ENCODE peak calls at places on chromosomes 7 and 10, in seven cellular contexts. T is pancreas, O is neural progenitor cell, G is upper lobe of right lung, K is lower lobe of right lung, M is AG04450, Q is OCI-LY7. A is an unnamed sample.
A peak's percentile ranks its signal among the peaks of the same experiment; 100 is the strongest.

GRCh38 chr7:69635572-69636190 is 37.4 kb downstream of the AUTS2 start:
- DNase-seq in T (no peak), Q (no peak), M (no peak), O (no peak), G (no peak), K (no peak), A (no peak)

GRCh38 chr7:21345361-21345760 is 82.5 kb upstream of the SP4 start:
- DNase-seq in Q (no peak), G (no peak), O (no peak), M (no peak), T (no peak), K (no peak), A (no peak)

GRCh38 chr10:107091126-107091525 is 73.4 kb downstream of the SORCS1 start:
- DNase-seq in M (no peak), K (no peak), O (peak; percentile 42), Q (no peak), T (no peak), G (no peak), A (no peak)

GRCh38 chr10:97030894-97031293 is 154.9 kb downstream of the SLIT1 start:
- DNase-seq in Q (no peak), M (no peak), K (no peak), O (no peak), G (no peak), T (no peak), A (no peak)

GRCh38 chr10:132974249-132974796 is 32.0 kb upstream of the CFAP46 start:
- DNase-seq in M (no peak), T (no peak), Q (no peak), K (no peak), O (no peak), G (no peak), A (no peak)

GRCh38 chr10:97921581-97922377 is 72.1 kb downstream of the GOLGA7B start:
- DNase-seq in M (no peak), K (no peak), T (peak; percentile 48), Q (no peak), G (peak; percentile 27), O (no peak), A (no peak)

GRCh38 chr7:17507717-17508116 is 209.3 kb downstream of the AHR start:
- DNase-seq in K (no peak), M (no peak), O (no peak), T (no peak), Q (no peak), G (no peak), A (no peak)

GRCh38 chr10:44426247-44427034 is 41.5 kb upstream of the CXCL12 start:
- DNase-seq in K (no peak), M (no peak), Q (no peak), G (no peak), O (no peak), T (no peak), A (no peak)

GRCh38 chr7:36639826-36640225 is 84.5 kb downstream of the AOAH start:
- DNase-seq in O (no peak), M (no peak), T (no peak), Q (no peak), K (no peak), G (no peak), A (no peak)

DNA sequence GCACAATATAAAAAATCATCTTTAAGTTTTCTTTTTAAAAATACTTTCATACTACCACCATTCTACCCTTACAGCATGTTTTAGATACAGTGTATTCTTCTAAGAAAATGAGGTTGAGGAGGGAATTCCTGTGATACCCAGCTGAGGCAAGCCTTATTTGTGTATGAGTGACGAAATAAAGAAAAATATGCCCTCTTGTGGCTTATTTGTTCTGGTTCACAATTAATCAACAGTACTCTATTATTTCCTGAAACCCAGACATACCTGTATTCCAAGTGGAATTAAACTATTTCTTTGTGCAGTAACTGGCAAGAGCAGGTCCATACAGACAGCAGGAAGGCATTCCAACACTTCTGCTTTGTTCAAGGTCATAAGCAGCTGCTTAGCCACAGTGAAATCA is 4.5 kb upstream of the SEMA3D start:
- DNase-seq in Q (peak; percentile 4), O (peak; percentile 9), G (no peak), K (no peak), M (no peak), T (no peak), A (no peak)
- TF ChIP-seq CTCF in Q (peak; percentile 53), O (peak; percentile 18), G (peak; percentile 18), K (no peak), M (peak; percentile 38), T (no peak), A (peak; percentile 36)

GRCh38 chr7:120272261-120272895 is 597 bp upstream of the KCND2 start:
- DNase-seq in K (no peak), T (no peak), M (peak; percentile 16), O (peak; percentile 81), Q (peak; percentile 23), G (no peak), A (peak; percentile 49)

GRCh38 chr7:120272896-120273475 is at the start of gene KCND2:
- DNase-seq in K (no peak), O (peak; percentile 73), Q (no peak), T (no peak), G (peak; percentile 48), M (no peak), A (no peak)

GRCh38 chr7:120274482-120274881 is 1.5 kb downstream of the KCND2 start:
- DNase-seq in T (no peak), M (no peak), G (peak; percentile 47), K (no peak), Q (no peak), O (peak; percentile 8), A (no peak)

GRCh38 chr7:120274899-120275298 is 1.9 kb downstream of the KCND2 start:
- DNase-seq in T (no peak), G (no peak), Q (no peak), O (no peak), M (no peak), K (peak; percentile 39), A (no peak)

DNA sequence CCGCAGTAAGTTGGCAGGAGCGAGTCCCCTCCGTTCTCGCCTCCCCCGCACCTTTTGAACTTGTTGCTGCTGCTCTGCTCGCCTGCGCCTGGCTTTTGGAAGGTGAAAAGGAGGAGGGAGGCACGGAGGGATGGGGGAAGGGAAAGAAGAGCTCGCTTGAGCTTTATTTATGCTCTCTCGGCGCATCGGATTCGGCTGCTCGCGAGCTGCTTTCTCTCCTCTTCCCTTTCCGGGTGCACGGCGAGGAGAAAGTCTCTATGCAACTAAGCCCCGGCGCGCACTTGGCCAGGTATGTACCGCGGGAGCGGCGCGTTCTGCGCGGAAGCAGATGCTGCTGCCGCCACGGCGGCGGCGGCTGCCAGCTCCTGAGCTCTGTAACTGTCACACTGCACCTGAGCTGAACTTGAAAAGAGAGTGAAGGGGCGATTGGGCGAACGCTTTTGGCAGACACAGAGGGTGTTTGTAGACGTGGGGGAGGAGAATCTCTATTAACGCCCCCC is 551 bp downstream of the KCND2 start:
- DNase-seq in K (peak; percentile 49), M (no peak), Q (no peak), G (peak; percentile 67), O (peak; percentile 76), T (peak; percentile 37), A (no peak)
- H3K4me3 ChIP-seq in K (peak overlapping the region; percentile 50), M (peak overlapping the region; percentile 61), Q (no peak overlapping the region), G (peak overlapping the region; percentile 50), O (peak overlapping the region; percentile 75), T (peak overlapping the region; percentile 26), A (peak overlapping the region; percentile 70)

DNA sequence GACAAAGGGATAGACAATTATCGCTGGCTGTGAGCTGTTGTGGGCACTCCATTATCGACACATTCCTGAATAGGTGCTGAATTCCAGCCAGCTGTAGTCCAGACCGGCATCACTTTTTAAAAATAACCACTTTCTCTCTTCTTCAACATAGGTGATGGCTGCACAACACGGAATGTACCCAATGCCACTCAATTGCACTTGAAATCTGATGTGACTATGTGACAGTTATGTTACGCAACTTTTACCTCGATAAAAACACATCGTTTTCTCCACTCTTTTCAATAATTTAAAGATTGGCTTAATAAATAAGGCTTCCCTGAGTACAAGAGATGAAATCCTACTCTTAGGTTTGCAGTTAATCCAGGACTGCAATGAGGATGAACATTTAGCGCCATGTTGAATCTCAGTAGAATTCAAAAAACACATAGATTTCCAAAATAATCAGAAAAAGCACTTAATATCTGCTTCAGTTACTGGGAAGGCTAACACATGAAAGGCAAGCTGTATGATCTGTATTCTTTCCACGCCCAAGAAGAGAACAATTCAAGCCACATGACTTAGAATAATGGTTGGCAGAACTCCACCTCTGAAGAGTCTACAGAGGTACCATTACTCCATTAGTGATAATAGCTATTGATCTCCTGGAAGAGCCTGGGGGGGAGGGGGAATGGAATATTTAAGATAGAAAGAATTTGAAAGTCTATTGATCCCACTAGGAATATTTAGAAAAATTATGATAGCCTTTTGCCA is 3.6 kb downstream of the YWHAG start:
- DNase-seq in M (no peak), O (no peak), T (no peak), G (no peak), Q (no peak), K (no peak), A (no peak)
- H3K27ac ChIP-seq in M (no peak overlapping the region), O (no peak overlapping the region), T (no peak overlapping the region), G (no peak overlapping the region), Q (no peak overlapping the region), K (no peak overlapping the region), A (no peak overlapping the region)

GRCh38 chr7:143372070-143372469 is 9.1 kb upstream of the ZYX start:
- DNase-seq in K (peak; percentile 73), G (no peak), M (no peak), T (no peak), Q (peak; percentile 7), O (no peak), A (no peak)
- TF ChIP-seq CTCF in K (no peak), G (no peak), M (no peak), T (no peak), Q (no peak), O (no peak), A (peak; percentile 8)

GRCh38 chr7:153130052-153130451 is 370.5 kb downstream of the ACTR3B start:
- DNase-seq in G (no peak), Q (no peak), T (no peak), O (no peak), K (no peak), M (no peak), A (no peak)
- H3K4me3 ChIP-seq in G (no peak overlapping the region), Q (no peak overlapping the region), T (no peak overlapping the region), O (no peak overlapping the region), K (no peak overlapping the region), M (no peak overlapping the region), A (no peak overlapping the region)

GRCh38 chr7:68041559-68041958 is 1044.9 kb downstream of the TYW1 start:
- DNase-seq in M (no peak), T (no peak), G (no peak), O (no peak), K (no peak), Q (no peak), A (no peak)
- H3K27ac ChIP-seq in M (no peak overlapping the region), T (no peak overlapping the region), G (no peak overlapping the region), O (no peak overlapping the region), K (no peak overlapping the region), Q (no peak overlapping the region), A (no peak overlapping the region)

A was measured in brain microvascular endothelial cell.